ENCODE peak calls at places on chromosomes 7 and 10, in seven cellular contexts. V is ovary, F is right lobe of liver, H is IMR-90, D is transverse colon, K is body of pancreas, M is Peyer's patch. L is an unnamed sample.

GRCh38 chr10:2351566-2351965 is 614.2 kb upstream of the ADARB2 start:
- DNase-seq in V (no peak), F (no peak), H (no peak), D (no peak), K (no peak), M (no peak), L (no peak)

GRCh38 chr7:158460665-158461064 is 127.0 kb downstream of the PTPRN2 start:
- DNase-seq in V (no peak), F (no peak), H (no peak), D (no peak), K (no peak), M (no peak), L (no peak)

GRCh38 chr10:95655571-95656290 is 780 bp downstream of the ALDH18A1 start:
- DNase-seq in V (no peak), F (no peak), H (peak; percentile 50), D (peak; percentile 19), K (peak; percentile 9), M (no peak), L (peak; percentile 9)

GRCh38 chr10:124112891-124113580 is 19.6 kb upstream of the CHST15 start:
- DNase-seq in V (no peak), F (no peak), H (no peak), D (no peak), K (no peak), M (no peak), L (no peak)

GRCh38 chr7:37957236-37957970 is 37.0 kb downstream of the EPDR1 start:
- DNase-seq in V (no peak), F (no peak), H (no peak), D (no peak), K (no peak), M (no peak), L (no peak)

GRCh38 chr7:90411510-90411909 is 8.2 kb downstream of the CLDN12 start:
- DNase-seq in V (no peak), F (no peak), H (peak; percentile 17), D (no peak), K (no peak), M (no peak), L (no peak)

GRCh38 chr7:36994456-36995112 is 270.3 kb upstream of the AOAH start:
- DNase-seq in V (no peak), F (no peak), H (no peak), D (no peak), K (no peak), M (no peak), L (no peak)

GRCh38 chr7:130560972-130561371 is 69.1 kb downstream of the MEST start:
- DNase-seq in V (no peak), F (no peak), H (peak; percentile 43), D (no peak), K (peak; percentile 24), M (no peak), L (no peak)

GRCh38 chr7:40057292-40057691 is 77.1 kb downstream of the MPLKIP start:
- DNase-seq in V (no peak), F (no peak), H (peak; percentile 20), D (peak; percentile 37), K (peak; percentile 15), M (no peak), L (no peak)

GRCh38 chr10:34187201-34187600 is 627.9 kb downstream of the PARD3 start:
- DNase-seq in V (no peak), F (no peak), H (peak; percentile 13), D (no peak), K (no peak), M (no peak), L (no peak)

GRCh38 chr7:139869886-139870285 is 40.8 kb downstream of the TBXAS1 start:
- DNase-seq in V (no peak), F (no peak), H (no peak), D (no peak), K (peak; percentile 34), M (no peak), L (no peak)

GRCh38 chr7:33459340-33459751 is 330.0 kb downstream of the BBS9 start:
- DNase-seq in V (no peak), F (no peak), H (peak; percentile 66), D (no peak), K (no peak), M (no peak), L (no peak)

GRCh38 chr7:35723011-35723410 is 28.1 kb upstream of the HERPUD2 start:
- DNase-seq in V (no peak), F (no peak), H (peak; percentile 54), D (no peak), K (no peak), M (no peak), L (no peak)

GRCh38 chr7:151566897-151567320 is 47.2 kb upstream of the RHEB start:
- DNase-seq in V (no peak), F (no peak), H (peak; percentile 67), D (no peak), K (no peak), M (no peak), L (peak; percentile 69)

GRCh38 chr7:701086-701671 is 25.3 kb upstream of the DNAAF5 start:
- DNase-seq in V (no peak), F (no peak), H (no peak), D (no peak), K (no peak), M (no peak), L (no peak)

GRCh38 chr10:119535310-119535709 is 7.2 kb downstream of the RGS10 start:
- DNase-seq in V (no peak), F (no peak), H (peak; percentile 78), D (no peak), K (no peak), M (no peak), L (no peak)

GRCh38 chr7:27209933-27210440 is 10.1 kb upstream of the HOXA13 start:
- DNase-seq in V (no peak), F (no peak), H (no peak), D (no peak), K (no peak), M (no peak), L (no peak)

GRCh38 chr7:27211084-27211446 is 11.2 kb upstream of the HOXA13 start:
- DNase-seq in V (no peak), F (no peak), H (no peak), D (no peak), K (no peak), M (no peak), L (no peak)

GRCh38 chr7:27207348-27207985 is 7.6 kb upstream of the HOXA13 start:
- DNase-seq in V (no peak), F (no peak), H (no peak), D (no peak), K (no peak), M (no peak), L (no peak)

GRCh38 chr7:27210441-27211083 is 10.7 kb upstream of the HOXA13 start:
- DNase-seq in V (no peak), F (peak; percentile 48), H (peak; percentile 32), D (peak; percentile 82), K (peak; percentile 40), M (peak; percentile 82), L (peak; percentile 64)

DNA sequence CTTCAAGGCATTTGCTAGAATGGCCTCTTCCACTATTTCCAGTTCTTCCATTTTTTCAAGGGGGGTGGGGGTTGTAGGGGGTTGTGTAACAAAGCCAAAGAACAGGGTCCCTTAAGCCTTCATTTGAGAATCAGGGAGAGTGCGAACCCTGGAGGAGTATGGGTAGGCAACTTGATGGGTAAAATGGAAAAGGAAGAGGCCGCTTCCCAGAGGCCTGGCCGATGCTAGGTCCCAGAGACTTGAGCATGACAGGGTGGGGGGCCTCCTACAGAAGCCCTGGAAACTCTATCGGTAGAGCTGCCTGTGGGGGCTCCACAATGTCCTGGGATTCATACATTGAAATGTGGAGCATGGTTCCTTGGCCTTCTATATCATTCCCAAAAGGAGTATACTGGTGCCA is 9.1 kb upstream of the HOXA13 start:
- DNase-seq in V (no peak), F (no peak), H (no peak), D (no peak), K (no peak), M (peak; percentile 25), L (no peak)
- H3K27me3 ChIP-seq in V (no peaks in the 10 kb centered on the region), F (peaks cover 25% of the 10 kb centered on the region), H (peaks cover 95% of the 10 kb centered on the region), D (peaks cover 96% of the 10 kb centered on the region), K (no peaks in the 10 kb centered on the region), M (no peaks in the 10 kb centered on the region), L (no peaks in the 10 kb centered on the region)

DNA sequence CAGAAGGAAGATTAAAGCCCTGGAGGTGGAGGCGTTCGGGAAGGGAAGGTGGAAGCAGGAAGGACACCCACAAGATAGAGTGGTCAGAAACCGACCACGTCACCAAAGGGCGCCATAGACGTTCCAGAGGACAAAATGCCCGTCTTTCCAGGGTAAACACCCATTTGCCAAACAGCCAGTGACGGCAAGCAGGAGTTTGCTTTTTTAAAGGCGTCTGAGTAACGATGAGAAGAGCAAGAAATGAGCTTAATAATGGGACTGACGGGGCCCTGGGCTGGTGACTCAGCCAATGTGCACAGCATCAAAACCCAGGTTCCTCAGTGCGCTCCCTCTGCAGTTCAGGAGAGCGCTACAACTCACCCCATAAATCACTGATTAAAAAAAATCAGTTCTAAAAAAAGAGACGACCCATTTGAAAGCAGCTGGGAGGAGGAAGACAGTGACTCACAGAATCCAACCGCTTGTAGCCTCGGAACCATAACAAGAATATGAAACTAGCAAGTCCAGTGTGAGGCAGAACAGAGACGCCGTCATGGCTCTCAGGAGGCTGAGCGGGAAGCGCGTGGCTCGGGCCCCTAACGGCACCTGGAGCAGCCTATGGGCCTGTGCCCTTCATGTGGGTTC is 5.9 kb downstream of the DIP2C start:
- DNase-seq in V (no peak), F (no peak), H (peak; percentile 99), D (no peak), K (no peak), M (no peak), L (no peak)
- TF ChIP-seq POLR2A in V (no peak), F (no peak), H (peak; percentile 81), D (no peak), K (no peak), M (no peak), L (no peak)

GRCh38 chr10:133299224-133299623 is 9.4 kb downstream of the TUBGCP2 start:
- DNase-seq in V (no peak), F (no peak), H (no peak), D (no peak), K (no peak), M (no peak), L (no peak)
- H3K27me3 ChIP-seq in V (no peaks in the 10 kb centered on the region), F (no peaks in the 10 kb centered on the region), H (no peaks in the 10 kb centered on the region), D (no peaks in the 10 kb centered on the region), K (no peaks in the 10 kb centered on the region), M (no peaks in the 10 kb centered on the region), L (no peaks in the 10 kb centered on the region)

GRCh38 chr7:2873146-2873545 is 29.0 kb upstream of the GNA12 start:
- DNase-seq in V (no peak), F (peak; percentile 61), H (no peak), D (no peak), K (no peak), M (no peak), L (no peak)

GRCh38 chr7:2866601-2867000 is 22.5 kb upstream of the GNA12 start:
- DNase-seq in V (no peak), F (no peak), H (no peak), D (no peak), K (no peak), M (no peak), L (no peak)

GRCh38 chr7:2870471-2870941 is 26.4 kb upstream of the GNA12 start:
- DNase-seq in V (peak; percentile 81), F (peak; percentile 74), H (peak; percentile 61), D (peak; percentile 61), K (peak; percentile 72), M (no peak), L (no peak)

GRCh38 chr7:2872296-2872874 is 28.3 kb upstream of the GNA12 start:
- DNase-seq in V (no peak), F (no peak), H (no peak), D (no peak), K (no peak), M (no peak), L (no peak)

DNA sequence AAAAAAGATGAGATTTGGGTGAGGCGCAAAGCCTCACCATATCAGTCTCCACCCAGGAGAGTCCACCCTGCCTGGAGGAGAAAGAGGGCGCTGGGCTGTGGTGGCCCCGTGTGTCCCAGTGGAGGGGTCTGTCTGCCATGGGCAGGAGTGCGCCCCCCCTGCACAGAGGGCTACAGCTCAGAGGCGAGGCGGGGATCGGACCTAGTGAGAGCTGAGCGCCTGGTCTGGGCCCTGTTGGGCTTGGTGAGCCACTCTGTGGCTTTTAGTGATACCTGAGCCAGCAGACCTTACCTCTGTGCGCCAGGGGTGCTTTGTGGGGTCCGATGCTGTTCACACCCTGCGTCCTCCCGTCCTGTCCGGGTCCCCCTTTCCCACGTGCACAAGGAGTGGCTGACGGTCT is 25.9 kb upstream of the GNA12 start:
- DNase-seq in V (no peak), F (no peak), H (no peak), D (no peak), K (no peak), M (no peak), L (no peak)
- TF ChIP-seq POLR2A in V (no peak), F (no peak), H (no peak), D (no peak), K (no peak), M (no peak), L (no peak)

L was measured in prostate gland.